ENCODE peak calls at places on chromosomes 13 and 19, in nine cellular contexts. S is mammary epithelial cell, C is SK-N-SH, W is tibial artery, R is Peyer's patch, X is transverse colon, V is heart left ventricle, P is A549, Q is tibial nerve. J is an unnamed sample. For H3K4me1, the result is how much of the 10 kb centered on the place peaks cover.

GRCh38 chr19:1752757-1753728 is at the start of gene ONECUT3:
- DNase-seq in P (no peak), C (no peak), S (no peak), R (no peak), V (no peak), W (no peak), X (no peak), Q (no peak), J (no peak)

GRCh38 chr13:41274881-41275280 is 11.5 kb upstream of the MTRF1 start:
- DNase-seq in W (no peak), V (no peak), P (no peak), S (no peak), C (no peak), Q (no peak), R (no peak), X (no peak), J (no peak)

GRCh38 chr19:18153555-18154134 is 682 bp downstream of the PIK3R2 start:
- DNase-seq in W (no peak), R (peak), P (no peak), V (no peak), C (peak), X (peak), Q (no peak), S (no peak), J (peak)

GRCh38 chr19:10126213-10126639 is 6.5 kb upstream of the EIF3G start:
- DNase-seq in Q (no peak), S (no peak), W (no peak), R (no peak), P (no peak), C (no peak), V (no peak), X (no peak), J (no peak)

GRCh38 chr13:24693862-24694471 is 13.8 kb downstream of the ATP12A start:
- DNase-seq in S (peak), Q (peak), W (peak), V (peak), X (peak), C (peak), R (peak), P (peak), J (peak)

GRCh38 chr13:110944121-110944967 is 29.5 kb upstream of the ANKRD10 start:
- DNase-seq in P (peak), X (peak), R (peak), V (peak), S (peak), W (no peak), C (peak), Q (no peak), J (no peak)

GRCh38 chr13:53201454-53202225 is 173.0 kb downstream of the OLFM4 start:
- DNase-seq in V (no peak), R (peak), S (no peak), C (peak), X (peak), W (no peak), P (no peak), Q (no peak), J (peak)

GRCh38 chr13:50635504-50635903 is 208.0 kb downstream of the DLEU7 start:
- DNase-seq in S (peak), R (peak), C (no peak), Q (peak), X (peak), P (no peak), W (peak), V (peak), J (no peak)

GRCh38 chr13:113815151-113816058 is 48.5 kb downstream of the GAS6 start:
- DNase-seq in S (no peak), C (no peak), X (no peak), Q (peak), W (no peak), V (no peak), R (no peak), P (no peak), J (no peak)

GRCh38 chr13:99955107-99955746 is 16.3 kb downstream of the ZIC5 start:
- DNase-seq in S (no peak), V (no peak), P (no peak), C (no peak), W (no peak), R (no peak), Q (no peak), X (no peak), J (no peak)
- H3K27ac ChIP-seq in S (no peak), V (no peak), P (no peak), C (no peak), W (no peak), R (no peak), Q (no peak), X (no peak), J (no peak)

GRCh38 chr19:29969891-29970290 is 27.9 kb downstream of the URI1 start:
- DNase-seq in C (no peak), V (no peak), P (no peak), R (no peak), W (no peak), S (no peak), Q (no peak), X (no peak), J (no peak)
- H3K4me1 ChIP-seq in C (half or more), V (under half), P (under half), R (under half), W (under half), S (under half), Q (under half), X (under half), J (under half)

GRCh38 chr19:16383584-16384161 is 59.0 kb downstream of the KLF2 start:
- DNase-seq in P (no peak), R (no peak), X (no peak), S (no peak), V (no peak), Q (no peak), C (no peak), W (no peak), J (peak)

GRCh38 chr19:16380314-16380695 is 55.7 kb downstream of the KLF2 start:
- DNase-seq in Q (no peak), W (no peak), R (no peak), V (no peak), S (no peak), C (no peak), X (no peak), P (no peak), J (no peak)

GRCh38 chr19:16380943-16381755 is 56.5 kb downstream of the KLF2 start:
- DNase-seq in P (no peak), V (no peak), W (no peak), C (no peak), R (no peak), X (no peak), Q (no peak), S (no peak), J (no peak)

GRCh38 chr19:16382775-16383543 is 58.3 kb downstream of the KLF2 start:
- DNase-seq in X (peak), V (peak), C (peak), Q (peak), W (peak), R (peak), S (peak), P (peak), J (no peak)

GRCh38 chr19:16381756-16382401 is 57.3 kb downstream of the KLF2 start:
- DNase-seq in R (no peak), W (peak), X (peak), C (no peak), V (peak), P (no peak), S (no peak), Q (peak), J (peak)
- TF ChIP-seq CTCF in R (no peak), W (no peak), X (no peak), C (no peak), V (no peak), P (no peak), S (no peak), Q (no peak), J (no peak)

GRCh38 chr19:16824658-16825311 is 4.4 kb upstream of the SIN3B start:
- DNase-seq in W (no peak), X (no peak), R (no peak), Q (no peak), C (no peak), V (no peak), P (no peak), S (no peak), J (no peak)

GRCh38 chr19:16825312-16826168 is 3.7 kb upstream of the SIN3B start:
- DNase-seq in S (peak), P (no peak), R (peak), W (no peak), C (peak), X (peak), V (peak), Q (peak), J (peak)

GRCh38 chr19:16821081-16821480 is 8.1 kb upstream of the SIN3B start:
- DNase-seq in C (no peak), Q (no peak), W (no peak), R (no peak), P (no peak), S (peak), V (no peak), X (no peak), J (no peak)

GRCh38 chr19:16820056-16820455 is 9.1 kb upstream of the SIN3B start:
- DNase-seq in S (no peak), V (no peak), X (no peak), Q (no peak), P (no peak), C (no peak), W (no peak), R (no peak), J (no peak)

DNA sequence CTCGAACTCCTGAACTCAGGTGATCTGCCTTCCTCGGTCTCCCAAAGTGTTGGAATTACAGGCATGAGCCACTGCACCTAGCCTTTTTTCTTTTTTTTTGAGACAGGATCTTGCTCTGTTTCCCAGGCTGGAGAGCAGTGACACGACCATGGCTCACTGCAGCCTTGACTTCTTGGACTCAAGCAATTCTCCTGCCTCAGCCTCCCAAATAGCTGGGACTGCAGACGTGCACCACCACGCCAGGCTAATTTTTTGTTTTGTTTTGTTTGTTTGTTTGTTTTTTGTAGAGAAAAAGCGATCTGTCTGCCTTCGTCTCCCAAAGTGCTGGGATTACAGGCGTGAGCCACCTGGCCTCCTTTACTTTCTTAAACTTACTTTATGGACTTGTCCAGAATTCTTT is 6.5 kb upstream of the SIN3B start:
- DNase-seq in V (no peak), W (no peak), Q (no peak), S (no peak), P (no peak), R (no peak), X (no peak), C (no peak), J (no peak)
- H3K27ac ChIP-seq in V (no peak), W (no peak), Q (no peak), S (peak), P (peak), R (no peak), X (no peak), C (no peak), J (no peak)

GRCh38 chr19:6233827-6234511 is 45.8 kb downstream of the MLLT1 start:
- DNase-seq in W (no peak), C (peak), P (no peak), S (no peak), X (no peak), Q (no peak), R (no peak), V (peak), J (peak)
- H3K4me1 ChIP-seq in W (under half), C (under half), P (under half), S (half or more), X (under half), Q (half or more), R (under half), V (under half), J (half or more)